ENCODE peak calls at places on chromosomes 11 and 22, in four cellular contexts. I, X, W and S are unnamed samples.

GRCh38 chr11:76670475-76671235 is at the start of gene LRRC32:
- DNase-seq in I (no peak), X (no peak), W (peak; percentile 36), S (peak; percentile 57)

GRCh38 chr22:48065852-48066251 is 1303.4 kb downstream of the TBC1D22A start:
- DNase-seq in I (no peak), X (no peak), W (no peak), S (no peak)

GRCh38 chr11:36030707-36031365 is 87.0 kb downstream of the LDLRAD3 start:
- DNase-seq in I (no peak), X (no peak), W (no peak), S (no peak)

GRCh38 chr11:24828938-24829337 is 332.1 kb downstream of the LUZP2 start:
- DNase-seq in I (no peak), X (no peak), W (no peak), S (no peak)

GRCh38 chr11:20609727-20610707 is 10.6 kb downstream of the SLC6A5 start:
- DNase-seq in I (peak; percentile 71), X (peak; percentile 55), W (peak; percentile 83), S (peak; percentile 94)

GRCh38 chr22:43620197-43620596 is 191.9 kb downstream of the EFCAB6 start:
- DNase-seq in I (no peak), X (no peak), W (no peak), S (no peak)

GRCh38 chr22:24068717-24069116 is 57.6 kb downstream of the CABIN1 start:
- DNase-seq in I (no peak), X (no peak), W (no peak), S (no peak)

GRCh38 chr11:88206746-88207145 is 31.5 kb upstream of the RAB38 start:
- DNase-seq in I (no peak), X (no peak), W (no peak), S (no peak)

GRCh38 chr11:124915541-124916369 is 3.3 kb upstream of the HEPN1 start:
- DNase-seq in I (no peak), X (no peak), W (no peak), S (no peak)

GRCh38 chr11:46413755-46414465 is 22.3 kb upstream of the CHRM4 start:
- DNase-seq in I (peak; percentile 57), X (peak; percentile 76), W (no peak), S (no peak)

GRCh38 chr11:34680918-34681554 is 60.1 kb downstream of the EHF start:
- DNase-seq in I (peak; percentile 71), X (peak; percentile 53), W (no peak), S (no peak)

GRCh38 chr22:17999851-18000250 is 24.5 kb downstream of the MICAL3 start:
- DNase-seq in I (no peak), X (no peak), W (no peak), S (no peak)

GRCh38 chr11:73259406-73260126 is 12.6 kb upstream of the P2RY6 start:
- DNase-seq in I (no peak), X (no peak), W (no peak), S (no peak)

GRCh38 chr11:23727821-23728220 is 769.0 kb upstream of the LUZP2 start:
- DNase-seq in I (no peak), X (no peak), W (no peak), S (no peak)

GRCh38 chr11:105244157-105244820 is 104.7 kb upstream of the CARD18 start:
- DNase-seq in I (peak; percentile 6), X (no peak), W (no peak), S (no peak)

GRCh38 chr11:119108151-119108856 is 1.2 kb downstream of the C2CD2L start:
- DNase-seq in I (no peak), X (peak; percentile 73), W (peak; percentile 89), S (peak; percentile 38)

GRCh38 chr22:49446145-49446758 is 381.4 kb downstream of the BRD1 start:
- DNase-seq in I (no peak), X (peak; percentile 4), W (no peak), S (no peak)

GRCh38 chr11:2576116-2576515 is 123.7 kb downstream of the KCNQ1OT1 start:
- DNase-seq in I (no peak), X (no peak), W (no peak), S (peak; percentile 6)

GRCh38 chr11:70488171-70488570 is 89.8 kb downstream of the CTTN start:
- DNase-seq in I (no peak), X (no peak), W (no peak), S (no peak)

GRCh38 chr11:8719260-8720190 is 36.9 kb downstream of the RPL27A start:
- DNase-seq in I (peak; percentile 80), X (peak; percentile 48), W (no peak), S (no peak)

GRCh38 chr22:30816413-30816812 is 121.7 kb downstream of the OSBP2 start:
- DNase-seq in I (no peak), X (no peak), W (peak; percentile 20), S (no peak)

GRCh38 chr11:123304828-123305530 is 109.9 kb upstream of the CLMP start:
- DNase-seq in I (no peak), X (no peak), W (no peak), S (no peak)

GRCh38 chr11:19711911-19712280 is 741 bp upstream of the NAV2 start:
- DNase-seq in I (no peak), X (no peak), W (no peak), S (peak; percentile 50)

GRCh38 chr11:34267440-34267839 is 90.4 kb downstream of the ABTB2 start:
- DNase-seq in I (no peak), X (no peak), W (no peak), S (no peak)

GRCh38 chr11:14969922-14970323 is 2.2 kb downstream of the CALCA start:
- DNase-seq in I (no peak), X (peak; percentile 28), W (peak; percentile 67), S (peak; percentile 94)

GRCh38 chr11:15976433-15977045 is 379.8 kb downstream of the SOX6 start:
- DNase-seq in I (no peak), X (no peak), W (no peak), S (no peak)

GRCh38 chr11:34525887-34526657 is 12.5 kb upstream of the ELF5 start:
- DNase-seq in I (no peak), X (no peak), W (no peak), S (no peak)

GRCh38 chr11:33747969-33748368 is 11.7 kb upstream of the CD59 start:
- DNase-seq in I (no peak), X (no peak), W (no peak), S (no peak)

GRCh38 chr11:86559311-86559945 is 113.0 kb downstream of the ME3 start:
- DNase-seq in I (no peak), X (no peak), W (no peak), S (no peak)

GRCh38 chr22:46533434-46533833 is 4.0 kb downstream of the CELSR1 start:
- DNase-seq in I (peak; percentile 77), X (no peak), W (peak; percentile 20), S (peak; percentile 38)

GRCh38 chr22:48268771-48269552 is 1506.5 kb downstream of the TBC1D22A start:
- DNase-seq in I (no peak), X (no peak), W (peak; percentile 10), S (no peak)

GRCh38 chr11:45436118-45436517 is 150.0 kb upstream of the SYT13 start:
- DNase-seq in I (no peak), X (no peak), W (no peak), S (no peak)

GRCh38 chr11:7079545-7080135 is 9.2 kb upstream of the RBMXL2 start:
- DNase-seq in I (no peak), X (no peak), W (peak; percentile 33), S (no peak)

DNA sequence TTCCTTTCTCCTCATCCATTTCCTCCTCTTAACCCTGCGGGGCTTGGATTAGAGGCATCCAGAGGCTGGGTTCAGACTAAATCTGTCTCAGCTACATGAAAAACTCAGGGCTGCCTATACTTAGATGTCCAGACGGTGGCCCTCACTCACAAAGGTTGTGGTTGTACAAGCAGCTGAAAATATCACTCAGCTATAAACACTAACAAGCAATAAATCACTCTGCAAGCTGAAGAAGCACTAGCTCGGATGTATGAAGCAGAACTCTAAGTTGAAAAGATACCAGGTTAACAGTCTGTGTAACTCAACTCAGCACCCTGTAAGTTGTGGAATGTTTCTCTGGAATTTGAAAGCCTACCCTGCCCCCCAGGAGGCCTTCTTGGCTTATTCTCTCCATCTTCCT is 82.9 kb downstream of the EXT2 start:
- DNase-seq in I (no peak), X (no peak), W (peak; percentile 28), S (no peak)
- TF ChIP-seq NR3C1 in I (no peak), X (no peak), W (no peak), S (no peak)

DNA sequence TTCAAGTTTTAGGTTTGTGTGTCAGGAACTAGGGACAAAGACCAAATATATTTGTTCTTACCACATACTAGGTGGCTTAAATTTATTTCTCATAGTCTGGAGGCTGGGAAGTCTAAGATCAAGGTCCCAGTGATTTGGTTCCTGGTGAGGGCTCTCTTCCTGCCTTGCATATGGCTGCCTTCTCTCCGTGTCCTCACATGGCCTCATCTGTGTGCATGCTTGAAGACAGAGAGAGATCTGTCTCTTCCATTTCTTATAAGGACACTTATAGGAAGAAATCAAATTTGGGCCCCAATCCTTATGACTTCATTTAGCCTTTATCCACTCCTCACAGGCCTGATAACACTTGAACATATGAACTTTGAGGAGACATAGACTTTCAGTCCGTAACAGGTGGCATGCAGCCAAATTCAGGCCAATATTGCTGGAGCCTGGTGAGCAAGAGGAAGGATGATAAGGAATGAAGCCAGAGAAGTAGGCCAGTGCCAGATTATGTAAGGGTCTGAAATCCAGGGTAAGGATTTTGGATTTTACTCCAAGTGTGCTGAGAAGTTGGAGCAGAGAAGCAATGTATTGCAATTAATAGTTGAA is 35.1 kb downstream of the TTC17 start:
- DNase-seq in I (no peak), X (no peak), W (peak; percentile 80), S (no peak)
- TF ChIP-seq NR3C1 in I (no peak), X (no peak), W (no peak), S (no peak)

GRCh38 chr22:42500164-42500835 is 19.3 kb downstream of the RRP7A start:
- DNase-seq in I (peak; percentile 85), X (no peak), W (peak; percentile 86), S (peak; percentile 97)
- TF ChIP-seq NR3C1 in I (no peak), X (no peak), W (no peak), S (no peak)

GRCh38 chr22:37127350-37127878 is 17.9 kb upstream of the TMPRSS6 start:
- DNase-seq in I (no peak), X (no peak), W (no peak), S (no peak)

GRCh38 chr22:37128555-37129281 is 19.2 kb upstream of the TMPRSS6 start:
- DNase-seq in I (no peak), X (no peak), W (no peak), S (no peak)

GRCh38 chr22:37126383-37126782 is 16.9 kb upstream of the TMPRSS6 start:
- DNase-seq in I (no peak), X (peak; percentile 20), W (peak; percentile 16), S (peak; percentile 36)

GRCh38 chr22:37130031-37130430 is 19.7 kb downstream of the IL2RB start:
- DNase-seq in I (no peak), X (no peak), W (no peak), S (no peak)

DNA sequence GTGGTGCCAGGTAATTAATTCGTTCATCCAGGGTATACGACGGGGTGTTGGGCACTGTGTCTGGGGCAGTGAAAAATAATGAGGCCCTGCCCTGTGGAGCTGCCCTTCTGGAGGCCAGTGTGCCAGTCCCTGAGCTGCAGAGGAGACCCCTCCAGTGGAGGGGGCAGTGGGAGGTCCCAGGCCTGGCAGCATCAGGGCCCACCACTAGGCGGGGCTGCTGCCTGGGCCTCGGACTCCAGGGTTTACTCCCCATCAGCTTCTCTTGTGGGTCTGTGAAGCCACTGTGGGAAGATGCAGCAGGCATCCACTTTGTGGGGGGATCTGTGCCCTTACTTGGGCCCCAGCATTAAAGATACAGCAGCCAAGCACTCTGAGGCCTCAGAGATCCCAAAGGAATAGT is 17.4 kb upstream of the TMPRSS6 start:
- DNase-seq in I (peak; percentile 19), X (no peak), W (no peak), S (peak; percentile 47)
- TF ChIP-seq NR3C1 in I (no peak), X (no peak), W (no peak), S (no peak)

GRCh38 chr11:93501856-93502255 is 41.3 kb downstream of the SMCO4 start:
- DNase-seq in I (no peak), X (no peak), W (no peak), S (no peak)
- TF ChIP-seq NR3C1 in I (no peak), X (no peak), W (no peak), S (no peak)

GRCh38 chr22:39185601-39186012 is 33.1 kb upstream of the CBX7 start:
- DNase-seq in I (no peak), X (peak; percentile 50), W (no peak), S (no peak)
- TF ChIP-seq NR3C1 in I (no peak), X (no peak), W (no peak), S (no peak)